ENCODE peak calls at places on chromosome 21, in six cellular contexts. One of them, this sample, is unnamed.

GRCh38 chr21:42133131-42133530 is 62.0 kb downstream of the UMODL1 start:
- DNase-seq in cardiac muscle cell: no peak
- DNase-seq in BJ: no peak
- DNase-seq in progenitor cell of endocrine pancreas: no peak
- DNase-seq in cardiac fibroblast: no peak
- DNase-seq in endothelial cell: no peak
- DNase-seq in this sample: no peak

GRCh38 chr21:35198982-35199732 is 150.1 kb upstream of the RUNX1 start:
- DNase-seq in cardiac muscle cell: no peak
- DNase-seq in BJ: no peak
- DNase-seq in progenitor cell of endocrine pancreas: no peak
- DNase-seq in cardiac fibroblast: no peak
- DNase-seq in endothelial cell: no peak
- DNase-seq in this sample: no peak

GRCh38 chr21:28818663-28819278 is 173.9 kb downstream of the LTN1 start:
- DNase-seq in cardiac muscle cell: no peak
- DNase-seq in BJ: peak
- DNase-seq in progenitor cell of endocrine pancreas: no peak
- DNase-seq in cardiac fibroblast: peak
- DNase-seq in endothelial cell: no peak
- DNase-seq in this sample: no peak

GRCh38 chr21:35428041-35428400 is 378.9 kb upstream of the RUNX1 start:
- DNase-seq in cardiac muscle cell: no peak
- DNase-seq in BJ: no peak
- DNase-seq in progenitor cell of endocrine pancreas: no peak
- DNase-seq in cardiac fibroblast: peak
- DNase-seq in endothelial cell: no peak
- DNase-seq in this sample: no peak

GRCh38 chr21:29851611-29852010 is 88.2 kb downstream of the GRIK1 start:
- DNase-seq in cardiac muscle cell: no peak
- DNase-seq in BJ: no peak
- DNase-seq in progenitor cell of endocrine pancreas: no peak
- DNase-seq in cardiac fibroblast: no peak
- DNase-seq in endothelial cell: no peak
- DNase-seq in this sample: no peak

GRCh38 chr21:43297411-43297981 is 128.7 kb downstream of the CRYAA start:
- DNase-seq in cardiac muscle cell: no peak
- DNase-seq in BJ: no peak
- DNase-seq in progenitor cell of endocrine pancreas: no peak
- DNase-seq in cardiac fibroblast: no peak
- DNase-seq in endothelial cell: no peak
- DNase-seq in this sample: no peak

GRCh38 chr21:41142051-41142795 is 25.7 kb upstream of the BACE2 start:
- DNase-seq in cardiac muscle cell: no peak
- DNase-seq in BJ: peak
- DNase-seq in progenitor cell of endocrine pancreas: no peak
- DNase-seq in cardiac fibroblast: peak
- DNase-seq in endothelial cell: no peak
- DNase-seq in this sample: no peak

GRCh38 chr21:42786884-42787283 is 92.5 kb downstream of the WDR4 start:
- DNase-seq in cardiac muscle cell: no peak
- DNase-seq in BJ: no peak
- DNase-seq in progenitor cell of endocrine pancreas: no peak
- DNase-seq in cardiac fibroblast: no peak
- DNase-seq in endothelial cell: no peak
- DNase-seq in this sample: no peak

DNA sequence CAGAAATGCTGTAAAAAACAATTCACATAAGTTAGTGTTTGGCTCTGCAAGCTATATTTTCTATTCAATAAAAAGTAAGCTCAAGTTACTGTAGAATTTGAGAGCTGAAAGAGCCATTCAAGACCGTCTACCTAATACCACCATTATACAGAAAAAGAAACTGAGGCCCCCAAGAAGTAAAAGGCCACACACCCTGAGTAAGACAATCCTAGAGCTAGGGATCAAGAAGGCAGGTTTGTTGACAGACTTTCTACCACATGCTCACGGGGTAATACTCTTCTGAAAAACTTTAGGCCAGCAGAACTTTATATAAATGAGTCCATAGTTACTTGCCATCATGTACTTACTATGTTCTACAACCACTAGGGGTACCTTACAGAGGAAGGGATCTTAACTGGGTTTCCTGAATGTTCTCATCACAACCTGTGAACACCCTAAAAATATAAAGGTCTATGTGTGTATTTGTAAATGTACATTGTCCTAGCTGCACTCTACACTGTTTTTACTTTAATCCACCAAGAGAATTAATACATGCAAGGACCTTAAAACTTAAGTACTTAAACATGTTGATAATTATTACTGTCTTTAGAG is 2.7 kb downstream of the PSMG1 start:
- DNase-seq in cardiac muscle cell: no peak
- DNase-seq in BJ: no peak
- DNase-seq in progenitor cell of endocrine pancreas: no peak
- DNase-seq in cardiac fibroblast: no peak
- DNase-seq in endothelial cell: no peak
- DNase-seq in this sample: no peak
- TF ChIP-seq CTCF in cardiac muscle cell: peak
- TF ChIP-seq CTCF in BJ: peak
- TF ChIP-seq CTCF in progenitor cell of endocrine pancreas: peak
- TF ChIP-seq CTCF in cardiac fibroblast: peak
- TF ChIP-seq CTCF in endothelial cell: peak
- TF ChIP-seq CTCF in this sample: peak

GRCh38 chr21:31622397-31622796 is 37.1 kb upstream of the SOD1 start:
- DNase-seq in cardiac muscle cell: no peak
- DNase-seq in BJ: no peak
- DNase-seq in progenitor cell of endocrine pancreas: no peak
- DNase-seq in cardiac fibroblast: no peak
- DNase-seq in endothelial cell: no peak
- DNase-seq in this sample: no peak

GRCh38 chr21:31624181-31624580 is 35.3 kb upstream of the SOD1 start:
- DNase-seq in cardiac muscle cell: no peak
- DNase-seq in BJ: no peak
- DNase-seq in progenitor cell of endocrine pancreas: no peak
- DNase-seq in cardiac fibroblast: no peak
- DNase-seq in endothelial cell: no peak
- DNase-seq in this sample: no peak

GRCh38 chr21:31624961-31625491 is 34.5 kb upstream of the SOD1 start:
- DNase-seq in cardiac muscle cell: no peak
- DNase-seq in BJ: no peak
- DNase-seq in progenitor cell of endocrine pancreas: no peak
- DNase-seq in cardiac fibroblast: no peak
- DNase-seq in endothelial cell: no peak
- DNase-seq in this sample: no peak

GRCh38 chr21:31618696-31619430 is 40.6 kb upstream of the SOD1 start:
- DNase-seq in cardiac muscle cell: no peak
- DNase-seq in BJ: no peak
- DNase-seq in progenitor cell of endocrine pancreas: no peak
- DNase-seq in cardiac fibroblast: no peak
- DNase-seq in endothelial cell: no peak
- DNase-seq in this sample: no peak

GRCh38 chr21:31623664-31624063 is 35.8 kb upstream of the SOD1 start:
- DNase-seq in cardiac muscle cell: no peak
- DNase-seq in BJ: no peak
- DNase-seq in progenitor cell of endocrine pancreas: no peak
- DNase-seq in cardiac fibroblast: peak
- DNase-seq in endothelial cell: no peak
- DNase-seq in this sample: no peak
- TF ChIP-seq CTCF in cardiac muscle cell: no peak
- TF ChIP-seq CTCF in BJ: no peak
- TF ChIP-seq CTCF in progenitor cell of endocrine pancreas: peak
- TF ChIP-seq CTCF in cardiac fibroblast: no peak
- TF ChIP-seq CTCF in endothelial cell: no peak
- TF ChIP-seq CTCF in this sample: no peak

DNA sequence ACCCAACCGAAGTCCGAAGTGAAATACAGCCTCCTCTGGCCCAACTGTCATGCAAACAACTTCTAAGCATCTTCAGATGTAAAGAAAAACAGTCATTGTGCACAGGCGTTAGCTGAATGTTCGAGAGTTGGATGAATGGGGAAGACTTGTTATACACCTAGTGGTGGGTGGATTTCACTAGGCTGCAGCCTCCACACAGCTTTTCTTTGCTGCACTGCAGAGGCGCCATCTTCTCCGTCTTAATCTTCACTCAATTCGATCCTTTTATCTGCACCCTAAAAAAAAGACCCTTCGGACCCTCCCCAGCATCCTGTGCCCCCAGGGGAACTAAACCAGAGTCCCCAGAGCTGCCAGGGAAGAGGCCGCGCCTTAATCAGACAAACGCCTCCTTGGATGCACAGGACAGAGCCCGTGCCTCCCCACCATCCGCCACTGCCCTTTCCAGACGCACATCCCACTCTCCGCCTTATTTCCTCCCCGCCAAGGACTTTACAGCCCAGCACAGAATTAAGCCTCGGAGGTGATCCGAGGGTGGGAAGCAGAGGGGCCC is 1.4 kb downstream of the APP start:
- DNase-seq in cardiac muscle cell: peak
- DNase-seq in BJ: no peak
- DNase-seq in progenitor cell of endocrine pancreas: peak
- DNase-seq in cardiac fibroblast: peak
- DNase-seq in endothelial cell: peak
- DNase-seq in this sample: peak
- TF ChIP-seq CTCF in cardiac muscle cell: peak
- TF ChIP-seq CTCF in BJ: peak
- TF ChIP-seq CTCF in progenitor cell of endocrine pancreas: peak
- TF ChIP-seq CTCF in cardiac fibroblast: peak
- TF ChIP-seq CTCF in endothelial cell: no peak
- TF ChIP-seq CTCF in this sample: no peak

GRCh38 chr21:24840287-24840686 is 767.0 kb downstream of the MRPL39 start:
- DNase-seq in cardiac muscle cell: no peak
- DNase-seq in BJ: no peak
- DNase-seq in progenitor cell of endocrine pancreas: no peak
- DNase-seq in cardiac fibroblast: no peak
- DNase-seq in endothelial cell: no peak
- DNase-seq in this sample: no peak
- TF ChIP-seq CTCF in cardiac muscle cell: no peak
- TF ChIP-seq CTCF in BJ: no peak
- TF ChIP-seq CTCF in progenitor cell of endocrine pancreas: no peak
- TF ChIP-seq CTCF in cardiac fibroblast: no peak
- TF ChIP-seq CTCF in endothelial cell: no peak
- TF ChIP-seq CTCF in this sample: no peak

GRCh38 chr21:26842976-26843911 is 2.0 kb downstream of the ADAMTS1 start:
- DNase-seq in cardiac muscle cell: peak
- DNase-seq in BJ: peak
- DNase-seq in progenitor cell of endocrine pancreas: peak
- DNase-seq in cardiac fibroblast: peak
- DNase-seq in endothelial cell: peak
- DNase-seq in this sample: peak
- TF ChIP-seq CTCF in cardiac muscle cell: peak
- TF ChIP-seq CTCF in BJ: no peak
- TF ChIP-seq CTCF in progenitor cell of endocrine pancreas: peak
- TF ChIP-seq CTCF in cardiac fibroblast: peak
- TF ChIP-seq CTCF in endothelial cell: peak
- TF ChIP-seq CTCF in this sample: no peak

GRCh38 chr21:45537111-45537745 is 5.0 kb downstream of the SLC19A1 start:
- DNase-seq in cardiac muscle cell: no peak
- DNase-seq in BJ: no peak
- DNase-seq in progenitor cell of endocrine pancreas: no peak
- DNase-seq in cardiac fibroblast: no peak
- DNase-seq in endothelial cell: no peak
- DNase-seq in this sample: peak
- TF ChIP-seq CTCF in cardiac muscle cell: no peak
- TF ChIP-seq CTCF in BJ: no peak
- TF ChIP-seq CTCF in progenitor cell of endocrine pancreas: no peak
- TF ChIP-seq CTCF in cardiac fibroblast: no peak
- TF ChIP-seq CTCF in endothelial cell: no peak
- TF ChIP-seq CTCF in this sample: no peak

DNA sequence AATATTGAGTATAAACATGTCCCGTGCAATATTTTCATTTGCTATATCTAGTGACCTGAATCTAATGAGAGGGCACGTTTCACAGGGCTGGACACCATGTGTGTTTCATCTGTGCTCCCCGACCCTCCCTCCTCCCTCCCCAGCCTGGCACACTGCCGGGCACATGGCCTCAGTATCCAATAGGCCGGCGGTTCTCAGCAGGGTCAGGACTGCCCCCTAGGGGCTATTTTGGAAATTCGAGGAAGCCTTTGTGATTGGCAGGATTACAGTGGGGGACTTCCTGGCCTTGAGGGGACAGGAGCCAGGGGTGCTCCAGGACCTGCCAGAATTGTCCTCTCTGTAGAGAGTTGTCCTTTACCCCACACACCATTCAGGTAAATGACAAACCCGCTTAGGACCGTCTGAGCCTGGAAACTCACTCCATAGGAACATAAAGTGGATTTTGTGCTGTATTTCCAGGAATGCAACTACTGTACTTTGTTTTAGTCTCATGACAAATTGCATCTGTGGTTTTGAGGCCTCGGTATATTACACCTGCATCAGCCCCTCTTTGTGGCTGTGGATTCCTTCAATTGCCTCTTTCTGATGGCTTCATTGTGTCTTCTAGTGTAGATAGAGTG is 109.5 kb upstream of the SIM2 start:
- DNase-seq in cardiac muscle cell: no peak
- DNase-seq in BJ: peak
- DNase-seq in progenitor cell of endocrine pancreas: no peak
- DNase-seq in cardiac fibroblast: peak
- DNase-seq in endothelial cell: peak
- DNase-seq in this sample: no peak
- TF ChIP-seq CTCF in cardiac muscle cell: peak
- TF ChIP-seq CTCF in BJ: peak
- TF ChIP-seq CTCF in progenitor cell of endocrine pancreas: peak
- TF ChIP-seq CTCF in cardiac fibroblast: peak
- TF ChIP-seq CTCF in endothelial cell: peak
- TF ChIP-seq CTCF in this sample: no peak

GRCh38 chr21:32578107-32578691 is 7.1 kb downstream of the TCP10L start:
- DNase-seq in cardiac muscle cell: peak
- DNase-seq in BJ: no peak
- DNase-seq in progenitor cell of endocrine pancreas: no peak
- DNase-seq in cardiac fibroblast: peak
- DNase-seq in endothelial cell: peak
- DNase-seq in this sample: no peak
- TF ChIP-seq CTCF in cardiac muscle cell: peak
- TF ChIP-seq CTCF in BJ: peak
- TF ChIP-seq CTCF in progenitor cell of endocrine pancreas: peak
- TF ChIP-seq CTCF in cardiac fibroblast: peak
- TF ChIP-seq CTCF in endothelial cell: no peak
- TF ChIP-seq CTCF in this sample: peak

DNA sequence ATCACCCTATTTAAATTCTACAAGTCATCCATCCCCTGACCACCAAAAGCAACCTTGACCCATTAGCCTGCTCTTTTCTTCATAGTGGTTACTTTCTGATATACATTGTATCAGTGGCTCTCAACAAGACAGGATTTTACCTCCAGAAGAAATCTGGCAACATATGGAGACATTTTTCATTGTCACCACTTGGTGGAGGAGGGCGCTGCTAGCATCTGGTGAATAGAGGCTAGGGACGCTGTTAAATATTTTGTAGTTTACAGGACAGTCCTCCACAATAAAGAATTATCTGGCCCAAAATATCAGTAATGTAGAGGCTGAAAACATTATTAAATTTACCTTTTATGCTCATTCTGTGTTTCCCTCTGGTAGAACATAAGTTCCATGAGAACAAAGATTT is 6.1 kb downstream of the HSPA13 start:
- DNase-seq in cardiac muscle cell: no peak
- DNase-seq in BJ: no peak
- DNase-seq in progenitor cell of endocrine pancreas: no peak
- DNase-seq in cardiac fibroblast: no peak
- DNase-seq in endothelial cell: no peak
- DNase-seq in this sample: no peak
- TF ChIP-seq CTCF in cardiac muscle cell: no peak
- TF ChIP-seq CTCF in BJ: no peak
- TF ChIP-seq CTCF in progenitor cell of endocrine pancreas: no peak
- TF ChIP-seq CTCF in cardiac fibroblast: no peak
- TF ChIP-seq CTCF in endothelial cell: no peak
- TF ChIP-seq CTCF in this sample: no peak

GRCh38 chr21:38384675-38385074 is 113.6 kb downstream of the ERG start:
- DNase-seq in cardiac muscle cell: no peak
- DNase-seq in BJ: no peak
- DNase-seq in progenitor cell of endocrine pancreas: no peak
- DNase-seq in cardiac fibroblast: no peak
- DNase-seq in endothelial cell: no peak
- DNase-seq in this sample: no peak
- TF ChIP-seq CTCF in cardiac muscle cell: no peak
- TF ChIP-seq CTCF in BJ: no peak
- TF ChIP-seq CTCF in progenitor cell of endocrine pancreas: no peak
- TF ChIP-seq CTCF in cardiac fibroblast: no peak
- TF ChIP-seq CTCF in endothelial cell: no peak
- TF ChIP-seq CTCF in this sample: no peak

This sample was measured in suprapubic skin.